ENCODE peak calls at places on chromosomes 2 and 18, in eight cellular contexts. One of them, this sample, is unnamed.

GRCh38 chr2:229815858-229816257 is 101.5 kb upstream of the DNER start:
- DNase-seq in fibroblast of mammary gland: peak
- DNase-seq in AG09309: no peak
- DNase-seq in heart left ventricle: no peak
- DNase-seq in coronary artery: no peak
- DNase-seq in HFFc6: peak
- DNase-seq in choroid plexus epithelial cell: peak
- DNase-seq in HCT116: peak
- DNase-seq in this sample: peak

GRCh38 chr2:47211497-47212011 is 56.4 kb upstream of the STPG4 start:
- DNase-seq in HCT116: no peak
- DNase-seq in heart left ventricle: no peak
- DNase-seq in HFFc6: no peak
- DNase-seq in choroid plexus epithelial cell: no peak
- DNase-seq in AG09309: no peak
- DNase-seq in coronary artery: no peak
- DNase-seq in fibroblast of mammary gland: no peak
- DNase-seq in this sample: no peak

GRCh38 chr2:56474412-56475158 is 290.8 kb downstream of the CCDC85A start:
- DNase-seq in coronary artery: no peak
- DNase-seq in fibroblast of mammary gland: peak
- DNase-seq in HFFc6: peak
- DNase-seq in heart left ventricle: no peak
- DNase-seq in choroid plexus epithelial cell: peak
- DNase-seq in HCT116: no peak
- DNase-seq in AG09309: no peak
- DNase-seq in this sample: peak

GRCh38 chr2:20925265-20925889 is 102.5 kb upstream of the LDAH start:
- DNase-seq in coronary artery: no peak
- DNase-seq in fibroblast of mammary gland: no peak
- DNase-seq in AG09309: no peak
- DNase-seq in choroid plexus epithelial cell: peak
- DNase-seq in HCT116: no peak
- DNase-seq in HFFc6: no peak
- DNase-seq in heart left ventricle: no peak
- DNase-seq in this sample: no peak

GRCh38 chr18:23532848-23533247 is 29.5 kb downstream of the RMC1 start:
- DNase-seq in HFFc6: no peak
- DNase-seq in AG09309: no peak
- DNase-seq in HCT116: no peak
- DNase-seq in fibroblast of mammary gland: no peak
- DNase-seq in heart left ventricle: peak
- DNase-seq in choroid plexus epithelial cell: no peak
- DNase-seq in coronary artery: no peak
- DNase-seq in this sample: no peak

GRCh38 chr18:69757733-69758132 is 189.9 kb downstream of the CD226 start:
- DNase-seq in fibroblast of mammary gland: peak
- DNase-seq in choroid plexus epithelial cell: peak
- DNase-seq in coronary artery: no peak
- DNase-seq in HCT116: no peak
- DNase-seq in AG09309: no peak
- DNase-seq in heart left ventricle: no peak
- DNase-seq in HFFc6: no peak
- DNase-seq in this sample: peak

GRCh38 chr18:3060667-3061580 is 48.0 kb upstream of the LPIN2 start:
- DNase-seq in fibroblast of mammary gland: no peak
- DNase-seq in choroid plexus epithelial cell: no peak
- DNase-seq in heart left ventricle: no peak
- DNase-seq in coronary artery: no peak
- DNase-seq in HCT116: no peak
- DNase-seq in HFFc6: no peak
- DNase-seq in AG09309: no peak
- DNase-seq in this sample: no peak

GRCh38 chr2:205879362-205879761 is 197.1 kb downstream of the NRP2 start:
- DNase-seq in heart left ventricle: no peak
- DNase-seq in AG09309: no peak
- DNase-seq in fibroblast of mammary gland: no peak
- DNase-seq in HCT116: no peak
- DNase-seq in HFFc6: no peak
- DNase-seq in choroid plexus epithelial cell: no peak
- DNase-seq in coronary artery: no peak
- DNase-seq in this sample: no peak

GRCh38 chr2:82275599-82275998 is 1971.0 kb upstream of the LRRTM1 start:
- DNase-seq in coronary artery: no peak
- DNase-seq in choroid plexus epithelial cell: no peak
- DNase-seq in HFFc6: no peak
- DNase-seq in HCT116: no peak
- DNase-seq in fibroblast of mammary gland: no peak
- DNase-seq in AG09309: no peak
- DNase-seq in heart left ventricle: no peak
- DNase-seq in this sample: no peak

GRCh38 chr2:235811446-235812184 is 317.8 kb downstream of the AGAP1 start:
- DNase-seq in heart left ventricle: no peak
- DNase-seq in choroid plexus epithelial cell: no peak
- DNase-seq in AG09309: no peak
- DNase-seq in coronary artery: no peak
- DNase-seq in fibroblast of mammary gland: no peak
- DNase-seq in HCT116: no peak
- DNase-seq in HFFc6: no peak
- DNase-seq in this sample: peak

GRCh38 chr2:7795358-7796199 is 878.4 kb downstream of the RNF144A start:
- DNase-seq in AG09309: no peak
- DNase-seq in heart left ventricle: no peak
- DNase-seq in HCT116: no peak
- DNase-seq in HFFc6: no peak
- DNase-seq in fibroblast of mammary gland: peak
- DNase-seq in choroid plexus epithelial cell: peak
- DNase-seq in coronary artery: no peak
- DNase-seq in this sample: peak

GRCh38 chr2:178994264-178994663 is 55.7 kb downstream of the CCDC141 start:
- DNase-seq in coronary artery: no peak
- DNase-seq in AG09309: no peak
- DNase-seq in heart left ventricle: no peak
- DNase-seq in HFFc6: no peak
- DNase-seq in fibroblast of mammary gland: no peak
- DNase-seq in choroid plexus epithelial cell: no peak
- DNase-seq in HCT116: no peak
- DNase-seq in this sample: no peak

GRCh38 chr2:178990533-178991241 is 59.2 kb downstream of the CCDC141 start:
- DNase-seq in AG09309: no peak
- DNase-seq in coronary artery: no peak
- DNase-seq in choroid plexus epithelial cell: no peak
- DNase-seq in HCT116: no peak
- DNase-seq in heart left ventricle: no peak
- DNase-seq in fibroblast of mammary gland: no peak
- DNase-seq in HFFc6: no peak
- DNase-seq in this sample: no peak

GRCh38 chr2:178997067-178997466 is 52.9 kb downstream of the CCDC141 start:
- DNase-seq in fibroblast of mammary gland: no peak
- DNase-seq in HFFc6: no peak
- DNase-seq in AG09309: no peak
- DNase-seq in choroid plexus epithelial cell: no peak
- DNase-seq in heart left ventricle: no peak
- DNase-seq in HCT116: no peak
- DNase-seq in coronary artery: no peak
- DNase-seq in this sample: no peak

GRCh38 chr2:178997477-178997876 is 52.5 kb downstream of the CCDC141 start:
- DNase-seq in choroid plexus epithelial cell: no peak
- DNase-seq in AG09309: no peak
- DNase-seq in HCT116: no peak
- DNase-seq in coronary artery: no peak
- DNase-seq in fibroblast of mammary gland: no peak
- DNase-seq in HFFc6: no peak
- DNase-seq in heart left ventricle: no peak
- DNase-seq in this sample: no peak

GRCh38 chr2:178993788-178994187 is 56.1 kb downstream of the CCDC141 start:
- DNase-seq in fibroblast of mammary gland: no peak
- DNase-seq in HCT116: no peak
- DNase-seq in HFFc6: no peak
- DNase-seq in AG09309: no peak
- DNase-seq in coronary artery: no peak
- DNase-seq in heart left ventricle: no peak
- DNase-seq in choroid plexus epithelial cell: no peak
- DNase-seq in this sample: no peak
- TF ChIP-seq CTCF in fibroblast of mammary gland: no peak
- TF ChIP-seq CTCF in HCT116: no peak
- TF ChIP-seq CTCF in HFFc6: no peak
- TF ChIP-seq CTCF in AG09309: no peak
- TF ChIP-seq CTCF in coronary artery: no peak
- TF ChIP-seq CTCF in heart left ventricle: no peak
- TF ChIP-seq CTCF in choroid plexus epithelial cell: no peak
- TF ChIP-seq CTCF in this sample: no peak

GRCh38 chr2:73282924-73283544 is 1.2 kb downstream of the FBXO41 start:
- DNase-seq in HCT116: no peak
- DNase-seq in coronary artery: peak
- DNase-seq in fibroblast of mammary gland: no peak
- DNase-seq in HFFc6: no peak
- DNase-seq in choroid plexus epithelial cell: no peak
- DNase-seq in heart left ventricle: no peak
- DNase-seq in AG09309: no peak
- DNase-seq in this sample: no peak
- TF ChIP-seq CTCF in HCT116: no peak
- TF ChIP-seq CTCF in coronary artery: no peak
- TF ChIP-seq CTCF in fibroblast of mammary gland: no peak
- TF ChIP-seq CTCF in HFFc6: no peak
- TF ChIP-seq CTCF in choroid plexus epithelial cell: no peak
- TF ChIP-seq CTCF in heart left ventricle: no peak
- TF ChIP-seq CTCF in AG09309: no peak
- TF ChIP-seq CTCF in this sample: no peak

GRCh38 chr18:711693-712400 is 583 bp downstream of the ENOSF1 start:
- DNase-seq in coronary artery: peak
- DNase-seq in HCT116: peak
- DNase-seq in HFFc6: peak
- DNase-seq in heart left ventricle: peak
- DNase-seq in AG09309: peak
- DNase-seq in fibroblast of mammary gland: peak
- DNase-seq in choroid plexus epithelial cell: peak
- DNase-seq in this sample: peak
- TF ChIP-seq CTCF in coronary artery: no peak
- TF ChIP-seq CTCF in HCT116: peak
- TF ChIP-seq CTCF in HFFc6: no peak
- TF ChIP-seq CTCF in heart left ventricle: no peak
- TF ChIP-seq CTCF in AG09309: no peak
- TF ChIP-seq CTCF in fibroblast of mammary gland: no peak
- TF ChIP-seq CTCF in choroid plexus epithelial cell: no peak
- TF ChIP-seq CTCF in this sample: no peak

GRCh38 chr2:223247136-223247535 is 195.1 kb downstream of the KCNE4 start:
- DNase-seq in AG09309: no peak
- DNase-seq in heart left ventricle: no peak
- DNase-seq in coronary artery: no peak
- DNase-seq in HCT116: peak
- DNase-seq in fibroblast of mammary gland: peak
- DNase-seq in HFFc6: peak
- DNase-seq in choroid plexus epithelial cell: peak
- DNase-seq in this sample: peak
- TF ChIP-seq CTCF in AG09309: peak
- TF ChIP-seq CTCF in heart left ventricle: no peak
- TF ChIP-seq CTCF in coronary artery: no peak
- TF ChIP-seq CTCF in HCT116: peak
- TF ChIP-seq CTCF in fibroblast of mammary gland: peak
- TF ChIP-seq CTCF in HFFc6: peak
- TF ChIP-seq CTCF in choroid plexus epithelial cell: peak
- TF ChIP-seq CTCF in this sample: peak

GRCh38 chr2:79910643-79911042 is 393.9 kb downstream of the LRRTM1 start:
- DNase-seq in coronary artery: no peak
- DNase-seq in fibroblast of mammary gland: no peak
- DNase-seq in choroid plexus epithelial cell: no peak
- DNase-seq in HFFc6: no peak
- DNase-seq in HCT116: no peak
- DNase-seq in heart left ventricle: no peak
- DNase-seq in AG09309: no peak
- DNase-seq in this sample: no peak
- TF ChIP-seq CTCF in coronary artery: no peak
- TF ChIP-seq CTCF in fibroblast of mammary gland: no peak
- TF ChIP-seq CTCF in choroid plexus epithelial cell: no peak
- TF ChIP-seq CTCF in HFFc6: no peak
- TF ChIP-seq CTCF in HCT116: no peak
- TF ChIP-seq CTCF in heart left ventricle: no peak
- TF ChIP-seq CTCF in AG09309: no peak
- TF ChIP-seq CTCF in this sample: no peak

GRCh38 chr18:31612124-31612523 is 20.4 kb downstream of the TTR start:
- DNase-seq in AG09309: no peak
- DNase-seq in coronary artery: no peak
- DNase-seq in heart left ventricle: no peak
- DNase-seq in fibroblast of mammary gland: no peak
- DNase-seq in choroid plexus epithelial cell: no peak
- DNase-seq in HFFc6: no peak
- DNase-seq in HCT116: no peak
- DNase-seq in this sample: peak
- TF ChIP-seq CTCF in AG09309: no peak
- TF ChIP-seq CTCF in coronary artery: no peak
- TF ChIP-seq CTCF in heart left ventricle: no peak
- TF ChIP-seq CTCF in fibroblast of mammary gland: no peak
- TF ChIP-seq CTCF in choroid plexus epithelial cell: no peak
- TF ChIP-seq CTCF in HFFc6: no peak
- TF ChIP-seq CTCF in HCT116: no peak
- TF ChIP-seq CTCF in this sample: no peak

DNA sequence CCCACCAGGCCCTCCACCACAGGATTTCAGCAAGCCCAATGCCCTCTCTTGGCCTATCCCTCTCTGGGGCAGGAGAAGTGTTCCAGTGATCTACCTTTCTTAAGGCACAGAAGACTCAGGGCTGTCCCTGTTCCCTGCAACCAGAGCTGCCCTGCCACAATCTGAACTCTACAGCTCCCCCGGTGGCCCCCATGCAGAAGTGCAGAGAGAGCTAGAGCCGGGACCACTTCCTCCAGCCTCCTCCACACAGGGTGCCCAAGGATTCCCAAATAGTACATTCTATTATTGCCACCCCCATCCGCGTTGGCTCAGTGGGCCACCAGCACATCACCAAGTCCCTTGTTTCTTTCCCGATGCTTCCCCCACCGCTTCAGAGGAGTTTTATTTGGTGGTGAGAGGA is 114.8 kb upstream of the PTPRM start:
- DNase-seq in heart left ventricle: no peak
- DNase-seq in choroid plexus epithelial cell: peak
- DNase-seq in HCT116: peak
- DNase-seq in coronary artery: no peak
- DNase-seq in fibroblast of mammary gland: peak
- DNase-seq in AG09309: no peak
- DNase-seq in HFFc6: peak
- DNase-seq in this sample: no peak
- TF ChIP-seq CTCF in heart left ventricle: peak
- TF ChIP-seq CTCF in choroid plexus epithelial cell: peak
- TF ChIP-seq CTCF in HCT116: no peak
- TF ChIP-seq CTCF in coronary artery: peak
- TF ChIP-seq CTCF in fibroblast of mammary gland: peak
- TF ChIP-seq CTCF in AG09309: peak
- TF ChIP-seq CTCF in HFFc6: peak
- TF ChIP-seq CTCF in this sample: peak

This sample was measured in astrocyte.